ENCODE peak calls at places on chromosomes 2 and 18, in ten cellular contexts. O, L, M, E, N, V, X, S, H and A are unnamed samples.

GRCh38 chr18:22871809-22872525 is 61.2 kb upstream of the RBBP8 start:
- DNase-seq in O (no peak), L (no peak), H (no peak), E (peak; percentile 51), N (peak; percentile 31), S (peak; percentile 79), X (no peak), V (peak; percentile 51), M (no peak), A (no peak)

GRCh38 chr18:46237891-46238290 is 133.7 kb downstream of the HAUS1 start:
- DNase-seq in S (no peak), L (no peak), X (no peak), E (no peak), H (no peak), V (no peak), O (no peak), M (no peak), N (no peak), A (peak; percentile 88)

GRCh38 chr2:45494275-45494977 is 116.6 kb downstream of the SRBD1 start:
- DNase-seq in V (peak; percentile 90), L (peak; percentile 3), O (peak; percentile 40), S (no peak), E (peak; percentile 33), H (peak; percentile 19), N (peak; percentile 79), M (no peak), X (no peak), A (peak; percentile 73)

GRCh38 chr2:10196948-10197717 is 74.6 kb downstream of the RRM2 start:
- DNase-seq in V (no peak), S (no peak), O (no peak), N (no peak), X (no peak), M (no peak), E (no peak), L (no peak), H (no peak), A (no peak)

GRCh38 chr2:85998071-85998991 is 107.4 kb downstream of the POLR1A start:
- DNase-seq in M (peak; percentile 76), X (peak; percentile 87), N (peak; percentile 56), H (no peak), E (no peak), L (no peak), V (peak; percentile 65), O (no peak), S (peak; percentile 65), A (no peak)

GRCh38 chr2:158841839-158842238 is 46.7 kb downstream of the DAPL1 start:
- DNase-seq in L (no peak), M (no peak), S (no peak), O (no peak), E (no peak), X (no peak), H (no peak), N (peak; percentile 25), V (peak; percentile 58), A (no peak)

GRCh38 chr2:14855751-14856150 is 223.2 kb downstream of the LRATD1 start:
- DNase-seq in X (no peak), O (no peak), V (no peak), M (no peak), L (no peak), S (no peak), E (no peak), N (no peak), H (no peak), A (peak; percentile 28)

GRCh38 chr2:238285653-238286082 is 2.7 kb downstream of the PER2 start:
- DNase-seq in E (no peak), H (peak; percentile 47), S (peak; percentile 78), O (no peak), M (peak; percentile 96), N (peak; percentile 94), X (peak; percentile 95), V (peak; percentile 93), L (no peak), A (peak; percentile 98)

GRCh38 chr18:13810950-13811485 is 12.9 kb upstream of the MC5R start:
- DNase-seq in S (no peak), E (no peak), L (no peak), H (no peak), M (no peak), O (no peak), X (no peak), N (no peak), V (no peak), A (peak; percentile 35)

GRCh38 chr2:97644023-97644717 is 1.7 kb upstream of the COX5B start:
- DNase-seq in H (no peak), L (no peak), O (no peak), M (no peak), S (no peak), V (no peak), E (no peak), X (no peak), N (no peak), A (no peak)

GRCh38 chr2:97645112-97645699 is 656 bp upstream of the COX5B start:
- DNase-seq in H (peak; percentile 41), S (no peak), V (peak; percentile 10), N (no peak), E (no peak), X (no peak), L (no peak), M (peak; percentile 74), O (no peak), A (no peak)

GRCh38 chr2:97651114-97651513 is 5.3 kb downstream of the COX5B start:
- DNase-seq in H (no peak), N (no peak), S (no peak), L (no peak), O (no peak), X (peak; percentile 17), M (no peak), E (no peak), V (no peak), A (no peak)

GRCh38 chr2:97645700-97646629 is at the start of gene COX5B:
- DNase-seq in E (peak; percentile 93), V (peak; percentile 97), X (peak; percentile 99), M (peak; percentile 100), S (peak; percentile 99), O (peak; percentile 87), N (peak; percentile 93), L (peak; percentile 93), H (peak; percentile 99), A (peak; percentile 97)

GRCh38 chr2:97646977-97647376 is 1.1 kb downstream of the COX5B start:
- DNase-seq in E (no peak), O (no peak), M (no peak), X (no peak), L (no peak), V (no peak), N (no peak), S (no peak), H (no peak), A (no peak)
- H3K4me3 ChIP-seq in E (peak overlapping the region; percentile 81), O (peak overlapping the region; percentile 98), M (peak overlapping the region; percentile 72), X (peak overlapping the region; percentile 98), L (peak overlapping the region; percentile 84), V (peak overlapping the region; percentile 98), N (peak overlapping the region; percentile 85), S (peak overlapping the region; percentile 95), H (peak overlapping the region; percentile 89), A (peak overlapping the region; percentile 96)

DNA sequence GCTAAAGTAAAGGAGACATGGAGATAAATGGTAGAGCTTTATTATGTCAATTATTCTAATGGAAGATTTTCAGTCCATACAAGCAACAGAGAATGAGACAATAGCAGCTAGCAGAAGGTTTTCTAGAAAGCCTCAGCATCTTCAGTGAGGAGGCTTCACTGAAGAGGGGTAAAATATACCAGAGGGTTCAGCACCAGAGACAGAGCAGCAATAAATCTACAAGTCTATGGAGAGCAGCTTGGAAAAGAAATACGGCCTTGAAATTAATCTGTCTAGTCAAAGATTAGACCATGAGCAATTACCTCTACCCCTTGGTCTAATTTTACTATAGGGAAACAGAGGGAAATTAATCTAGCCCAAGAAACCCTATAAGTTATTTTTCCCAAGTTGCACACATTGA is 185.7 kb upstream of the CRIM1 start:
- DNase-seq in O (no peak), E (no peak), N (no peak), L (no peak), X (no peak), S (no peak), H (no peak), M (no peak), V (no peak), A (no peak)
- TF ChIP-seq CTCF in O (no peak), E (no peak), N (no peak), L (no peak), X (no peak), S (no peak), H (no peak), M (no peak), V (no peak), A (no peak)

DNA sequence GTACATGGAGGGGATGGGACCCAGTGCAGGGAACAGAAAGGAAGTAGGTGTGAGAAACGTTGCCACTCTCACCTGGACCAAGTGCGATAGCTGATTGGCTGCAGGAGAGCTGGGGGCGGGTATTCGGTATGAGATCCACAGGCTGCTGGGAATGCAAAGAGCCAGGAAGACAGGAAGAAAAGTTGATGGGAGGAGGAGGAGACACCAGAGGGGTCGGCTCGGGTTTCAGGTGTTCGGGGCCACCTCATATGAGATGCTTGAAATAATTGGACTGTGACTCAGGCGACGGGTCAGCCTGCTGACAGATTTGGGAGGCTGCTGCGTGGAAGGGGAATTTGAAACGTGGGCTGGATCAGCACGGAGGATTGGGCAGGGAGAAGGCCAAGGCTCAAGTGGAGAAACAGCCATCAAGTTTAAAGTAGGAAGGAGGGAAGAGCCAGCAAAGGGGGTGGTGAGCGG is 65.1 kb downstream of the MRPS9 start:
- DNase-seq in V (peak; percentile 41), H (no peak), E (no peak), L (no peak), M (no peak), N (peak; percentile 88), S (peak; percentile 97), O (peak; percentile 64), X (no peak), A (peak; percentile 77)
- H3K4me3 ChIP-seq in V (no peak overlapping the region), H (no peak overlapping the region), E (no peak overlapping the region), L (no peak overlapping the region), M (no peak overlapping the region), N (no peak overlapping the region), S (no peak overlapping the region), O (no peak overlapping the region), X (no peak overlapping the region), A (no peak overlapping the region)

GRCh38 chr18:44911773-44912172 is 231.1 kb downstream of the SETBP1 start:
- DNase-seq in M (no peak), H (no peak), O (no peak), L (no peak), E (no peak), V (no peak), S (no peak), N (no peak), X (no peak), A (no peak)
- TF ChIP-seq CTCF in M (no peak), H (no peak), O (no peak), L (no peak), E (no peak), V (no peak), S (no peak), N (no peak), X (no peak), A (no peak)